ENCODE peak calls at places on chromosomes 4 and X, in nine cellular contexts. V, S, Y, H, X, C, N, J and B are unnamed samples.

GRCh38 chr4:141375855-141376254 is 155.2 kb downstream of the ZNF330 start:
- DNase-seq in X (peak), H (no peak), V (peak), S (peak), Y (no peak), N (no peak), J (no peak), C (no peak), B (no peak)

GRCh38 chr4:11469900-11470708 is 41.4 kb upstream of the HS3ST1 start:
- DNase-seq in Y (no peak), J (no peak), H (no peak), C (no peak), X (no peak), N (no peak), V (no peak), S (no peak), B (no peak)

GRCh38 chrX:26778320-26778888 is 562.4 kb downstream of the MAGEB5 start:
- DNase-seq in C (no peak), N (no peak), Y (no peak), H (no peak), V (no peak), J (no peak), X (no peak), S (no peak), B (no peak)

GRCh38 chrX:71657267-71657666 is 10.1 kb upstream of the LOC101059915 start:
- DNase-seq in J (no peak), V (no peak), H (no peak), N (no peak), Y (no peak), C (no peak), S (no peak), X (no peak), B (no peak)

GRCh38 chrX:133838761-133839676 is 146.4 kb downstream of the GPC3 start:
- DNase-seq in V (peak), N (peak), H (no peak), J (no peak), C (peak), Y (no peak), X (peak), S (peak), B (no peak)

GRCh38 chrX:122270809-122271494 is 913.1 kb upstream of the GRIA3 start:
- DNase-seq in N (no peak), J (no peak), H (no peak), C (no peak), V (no peak), X (no peak), Y (no peak), S (no peak), B (no peak)

GRCh38 chr4:79609853-79610252 is 201.8 kb upstream of the GK2 start:
- DNase-seq in Y (no peak), V (no peak), C (no peak), J (no peak), S (no peak), N (no peak), X (no peak), H (no peak), B (no peak)

GRCh38 chrX:1587161-1587560 is 4.2 kb upstream of the AKAP17A start:
- DNase-seq in V (no peak), J (no peak), X (no peak), N (no peak), Y (no peak), C (no peak), H (no peak), S (no peak), B (no peak)

GRCh38 chrX:427812-428725 is 41.4 kb upstream of the PPP2R3B start:
- DNase-seq in H (no peak), C (peak), N (no peak), S (no peak), Y (peak), V (no peak), X (no peak), J (no peak), B (no peak)

GRCh38 chrX:24890677-24891076 is 125.1 kb downstream of the ARX start:
- DNase-seq in V (no peak), C (no peak), S (no peak), X (no peak), J (no peak), H (no peak), Y (no peak), N (no peak), B (no peak)

GRCh38 chr4:180240670-180241069 is 2002.5 kb upstream of the TENM3 start:
- DNase-seq in S (no peak), N (no peak), C (no peak), H (no peak), V (no peak), X (no peak), J (no peak), Y (no peak), B (no peak)

GRCh38 chr4:119228406-119228805 is 15.9 kb downstream of the USP53 start:
- DNase-seq in N (no peak), C (no peak), X (no peak), H (no peak), J (no peak), Y (no peak), S (no peak), V (no peak), B (no peak)

GRCh38 chrX:135543924-135544323 is 23.5 kb downstream of the INTS6L start:
- DNase-seq in V (no peak), N (peak), X (no peak), J (no peak), C (no peak), H (no peak), Y (no peak), S (no peak), B (no peak)

GRCh38 chr4:40417941-40418340 is 82.8 kb downstream of the CHRNA9 start:
- DNase-seq in Y (no peak), V (no peak), H (no peak), S (no peak), X (no peak), C (no peak), J (no peak), N (no peak), B (no peak)

GRCh38 chrX:48083212-48083611 is 11.8 kb upstream of the ZNF630 start:
- DNase-seq in H (no peak), N (peak), S (peak), J (no peak), Y (no peak), C (peak), X (peak), V (peak), B (no peak)

GRCh38 chrX:38898261-38898660 is 97.0 kb downstream of the MID1IP1 start:
- DNase-seq in J (no peak), V (no peak), X (no peak), C (no peak), S (no peak), Y (no peak), N (no peak), H (no peak), B (no peak)

GRCh38 chrX:255923-256331 is 25.3 kb upstream of the PLCXD1 start:
- DNase-seq in Y (no peak), V (no peak), N (no peak), S (no peak), H (no peak), C (no peak), J (no peak), X (no peak), B (no peak)

GRCh38 chr4:70714061-70714468 is 7.7 kb upstream of the RUFY3 start:
- DNase-seq in J (no peak), C (no peak), V (peak), X (peak), S (no peak), H (no peak), Y (no peak), N (no peak), B (no peak)

GRCh38 chr4:113809313-113809712 is 47.8 kb upstream of the CAMK2D start:
- DNase-seq in S (peak), C (peak), H (peak), N (no peak), X (no peak), V (no peak), J (peak), Y (peak), B (no peak)

GRCh38 chrX:20971250-20971649 is 403.0 kb upstream of the CNKSR2 start:
- DNase-seq in V (no peak), S (no peak), H (no peak), C (no peak), X (no peak), N (no peak), J (no peak), Y (no peak), B (no peak)

GRCh38 chr4:21769404-21770147 is 179.0 kb downstream of the KCNIP4 start:
- DNase-seq in C (no peak), Y (no peak), J (no peak), H (no peak), X (peak), N (no peak), S (no peak), V (no peak), B (no peak)

GRCh38 chrX:31058284-31058683 is 13.6 kb downstream of the FTHL17 start:
- DNase-seq in J (no peak), Y (no peak), S (no peak), X (no peak), C (no peak), N (no peak), H (no peak), V (no peak), B (no peak)

GRCh38 chr4:135718019-135718418 is 1516.4 kb upstream of the PABPC4L start:
- DNase-seq in X (peak), H (no peak), Y (no peak), V (no peak), N (no peak), S (no peak), C (no peak), J (no peak), B (no peak)

GRCh38 chr4:66284991-66285451 is 614.7 kb upstream of the EPHA5 start:
- DNase-seq in N (no peak), S (no peak), H (no peak), Y (no peak), X (no peak), C (no peak), V (no peak), J (no peak), B (no peak)

GRCh38 chr4:83378426-83378825 is 43.8 kb upstream of the HPSE start:
- DNase-seq in Y (no peak), S (no peak), C (no peak), V (no peak), H (no peak), N (no peak), X (no peak), J (no peak), B (no peak)

GRCh38 chr4:140080883-140081282 is 73.1 kb downstream of the MAML3 start:
- DNase-seq in X (peak), S (no peak), C (no peak), H (no peak), Y (no peak), V (no peak), J (no peak), N (no peak), B (no peak)

GRCh38 chrX:108203540-108203939 is 112.0 kb downstream of the ATG4A start:
- DNase-seq in S (no peak), N (no peak), X (no peak), H (no peak), Y (no peak), J (no peak), C (no peak), V (no peak), B (no peak)

GRCh38 chr4:28269426-28269825 is 1408.8 kb downstream of the STIM2 start:
- DNase-seq in V (no peak), H (no peak), N (no peak), C (no peak), X (no peak), S (no peak), Y (no peak), J (no peak), B (no peak)

GRCh38 chr4:121668368-121669162 is 28.2 kb downstream of the ANXA5 start:
- DNase-seq in N (no peak), X (peak), Y (no peak), J (no peak), H (no peak), C (no peak), S (no peak), V (no peak), B (no peak)

GRCh38 chrX:24282381-24283121 is 31.3 kb downstream of the SUPT20HL2 start:
- DNase-seq in H (no peak), N (no peak), X (peak), C (peak), S (no peak), Y (peak), J (no peak), V (no peak), B (no peak)

GRCh38 chr4:24991015-24991414 is 39.7 kb downstream of the LGI2 start:
- DNase-seq in C (no peak), H (no peak), V (no peak), N (peak), X (peak), J (no peak), Y (no peak), S (no peak), B (no peak)

GRCh38 chr4:54281060-54281781 is 52.1 kb downstream of the PDGFRA start:
- DNase-seq in S (peak), H (peak), N (no peak), C (no peak), X (peak), V (peak), Y (peak), J (peak), B (no peak)

GRCh38 chr4:26839534-26839951 is 21.1 kb upstream of the STIM2 start:
- DNase-seq in J (no peak), C (no peak), X (peak), V (peak), Y (no peak), H (peak), N (no peak), S (no peak), B (no peak)

GRCh38 chr4:150181536-150181935 is 103.3 kb downstream of the DCLK2 start:
- DNase-seq in S (no peak), Y (no peak), N (peak), J (no peak), V (no peak), X (peak), C (no peak), H (no peak), B (no peak)

GRCh38 chr4:138851626-138852443 is 163.7 kb upstream of the NOCT start:
- DNase-seq in Y (no peak), H (no peak), V (no peak), X (peak), J (no peak), S (no peak), N (no peak), C (no peak), B (no peak)

GRCh38 chrX:34629572-34629971 is 27.5 kb downstream of the TMEM47 start:
- DNase-seq in J (no peak), H (no peak), Y (no peak), X (no peak), N (no peak), V (no peak), S (no peak), C (no peak), B (no peak)

GRCh38 chr4:97923096-97923495 is 220.2 kb downstream of the STPG2 start:
- DNase-seq in Y (no peak), V (no peak), C (no peak), X (no peak), H (no peak), J (no peak), N (no peak), S (no peak), B (no peak)

GRCh38 chr4:109298279-109299010 is 4.0 kb downstream of the COL25A1 start:
- DNase-seq in Y (no peak), J (no peak), N (peak), V (peak), S (no peak), X (no peak), C (peak), H (no peak), B (no peak)

GRCh38 chr4:109303141-109303499 is 662 bp upstream of the COL25A1 start:
- DNase-seq in X (no peak), J (no peak), S (no peak), H (peak), V (no peak), N (peak), Y (no peak), C (no peak), B (no peak)

GRCh38 chr4:109301691-109302365 is 630 bp downstream of the COL25A1 start:
- DNase-seq in J (no peak), X (no peak), C (peak), H (no peak), V (no peak), S (no peak), N (peak), Y (no peak), B (no peak)

GRCh38 chr4:109302366-109303140 is at the start of gene COL25A1:
- DNase-seq in X (peak), J (peak), V (peak), H (peak), Y (peak), N (peak), S (peak), C (peak), B (no peak)
- TF ChIP-seq CTCF in X (no peak), J (no peak), V (no peak), H (no peak), Y (no peak), N (no peak), S (no peak), C (no peak), B (no peak)

GRCh38 chrX:151153086-151153485 is 23.3 kb upstream of the GPR50 start:
- DNase-seq in V (no peak), Y (no peak), C (peak), S (no peak), J (no peak), N (peak), X (peak), H (no peak), B (no peak)
- TF ChIP-seq CTCF in V (no peak), Y (no peak), C (peak), S (no peak), J (no peak), N (no peak), X (peak), H (no peak), B (no peak)

GRCh38 chr4:68873218-68873502 is 57.4 kb downstream of the UGT2B10 start:
- DNase-seq in Y (no peak), C (no peak), V (no peak), N (no peak), J (no peak), H (no peak), X (no peak), S (no peak), B (no peak)
- TF ChIP-seq CTCF in Y (no peak), C (no peak), V (no peak), N (no peak), J (no peak), H (no peak), X (no peak), S (no peak), B (no peak)

DNA sequence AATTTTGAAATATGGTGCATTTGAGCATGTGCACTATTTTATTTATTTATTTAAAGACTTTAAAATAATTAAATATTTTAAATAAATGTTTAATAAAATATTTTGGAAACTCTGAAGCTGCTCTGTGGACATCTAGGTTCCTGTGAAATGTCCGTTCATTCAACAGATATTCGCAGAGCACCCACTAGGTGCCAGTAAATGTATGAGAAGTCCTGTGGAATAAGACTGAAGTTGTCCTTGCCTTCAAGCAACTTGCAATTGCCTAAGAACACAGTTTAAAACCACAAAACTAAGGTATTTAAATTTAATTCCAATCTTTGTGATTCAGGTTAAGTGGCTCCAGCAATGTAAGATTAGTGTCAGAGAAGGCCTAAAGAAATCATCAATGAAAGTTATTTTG is 306.7 kb downstream of the GBA3 start:
- DNase-seq in X (no peak), N (no peak), Y (no peak), C (no peak), S (no peak), H (no peak), V (no peak), J (no peak), B (no peak)
- TF ChIP-seq CTCF in X (no peak), N (no peak), Y (no peak), C (no peak), S (no peak), H (no peak), V (no peak), J (peak), B (peak)

GRCh38 chrX:68808686-68809357 is 20.0 kb upstream of the EFNB1 start:
- DNase-seq in X (no peak), J (no peak), H (peak), N (no peak), S (no peak), C (peak), V (no peak), Y (no peak), B (no peak)

GRCh38 chrX:68807818-68808217 is 21.0 kb upstream of the EFNB1 start:
- DNase-seq in S (no peak), Y (no peak), H (no peak), N (peak), X (no peak), C (peak), V (peak), J (no peak), B (no peak)
- TF ChIP-seq CTCF in S (peak), Y (no peak), H (peak), N (peak), X (peak), C (peak), V (no peak), J (peak), B (no peak)

DNA sequence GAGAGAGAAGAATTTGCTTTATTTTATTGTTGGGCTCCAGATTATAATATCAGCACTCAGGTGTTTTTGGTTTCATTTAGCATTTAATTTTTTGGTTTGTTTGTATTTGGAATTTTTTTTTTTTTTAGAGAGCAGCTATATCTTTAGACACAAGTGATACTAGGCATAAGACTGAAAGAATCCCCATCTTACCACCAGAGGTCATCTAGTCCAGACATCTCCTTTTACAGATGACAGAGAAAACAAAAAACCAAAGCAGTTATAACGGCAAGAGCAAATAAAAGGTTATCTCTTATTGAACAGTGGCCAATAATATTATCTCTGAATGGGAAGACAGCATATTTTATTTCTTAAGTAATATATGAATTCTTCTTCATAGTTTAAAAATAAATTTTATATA is 22.8 kb downstream of the USP38 start:
- DNase-seq in V (no peak), X (peak), H (no peak), Y (no peak), S (no peak), J (no peak), N (no peak), C (no peak), B (no peak)
- TF ChIP-seq CTCF in V (no peak), X (peak), H (peak), Y (peak), S (peak), J (peak), N (no peak), C (peak), B (peak)